ENCODE peak calls at places on chromosomes 11 and 22, in five cellular contexts. V is WTC11, L is NB4, D is K562, Z is SK-N-SH. N is an unnamed sample.

GRCh38 chr11:67983916-67984315 is 20.0 kb downstream of the UNC93B1 start:
- DNase-seq in Z (peak), V (no peak), D (no peak), L (no peak), N (no peak)

GRCh38 chr22:23237841-23238240 is 57.5 kb downstream of the BCR start:
- DNase-seq in V (no peak), D (peak), Z (no peak), L (no peak), N (no peak)

GRCh38 chr22:19719055-19719482 is 4.3 kb upstream of the GP1BB start:
- DNase-seq in Z (no peak), L (peak), V (no peak), D (peak), N (no peak)

GRCh38 chr11:1992111-1992510 is 5.5 kb downstream of the H19 start:
- DNase-seq in L (no peak), D (no peak), Z (no peak), V (no peak), N (no peak)

GRCh38 chr11:10606536-10607208 is 38.2 kb upstream of the LYVE1 start:
- DNase-seq in D (no peak), Z (no peak), L (peak), V (no peak), N (peak)

GRCh38 chr22:50079689-50080465 is 5.3 kb downstream of the MLC1 start:
- DNase-seq in Z (peak), L (no peak), V (no peak), D (no peak), N (no peak)

GRCh38 chr22:24424001-24424900 is 3.1 kb upstream of the ADORA2A start:
- DNase-seq in V (peak), L (peak), D (peak), Z (no peak), N (no peak)

GRCh38 chr11:17263803-17264202 is 12.7 kb upstream of the NUCB2 start:
- DNase-seq in D (no peak), V (no peak), L (peak), Z (no peak), N (no peak)

GRCh38 chr11:122673706-122674105 is 18.2 kb downstream of the UBASH3B start:
- DNase-seq in D (no peak), Z (no peak), L (no peak), V (no peak), N (peak)

GRCh38 chr11:8671651-8672062 is 10.8 kb downstream of the TRIM66 start:
- DNase-seq in L (no peak), V (no peak), D (no peak), Z (no peak), N (no peak)

GRCh38 chr22:29787371-29787980 is 20.3 kb downstream of the UQCR10 start:
- DNase-seq in V (no peak), D (no peak), Z (no peak), L (no peak), N (no peak)

GRCh38 chr11:95592455-95592854 is 197.1 kb downstream of the FAM76B start:
- DNase-seq in L (no peak), D (no peak), V (peak), Z (no peak), N (no peak)

GRCh38 chr11:47378011-47378835 is at the start of gene SPI1:
- DNase-seq in D (peak), Z (peak), L (peak), V (no peak), N (no peak)

GRCh38 chr11:23181022-23181807 is 320.9 kb upstream of the CCDC179 start:
- DNase-seq in V (no peak), Z (no peak), D (no peak), L (peak), N (no peak)

GRCh38 chr11:3000032-3000961 is 8.2 kb upstream of the NAP1L4 start:
- DNase-seq in Z (peak), L (no peak), V (no peak), D (no peak), N (peak)

GRCh38 chr22:33923660-33924246 is 3.5 kb upstream of the LARGE1 start:
- DNase-seq in D (peak), Z (peak), L (peak), V (peak), N (peak)

GRCh38 chr22:37639771-37640590 is 512 bp downstream of the SH3BP1 start:
- DNase-seq in Z (peak), L (peak), V (peak), D (peak), N (no peak)

GRCh38 chr22:19871845-19872778 is 17.4 kb upstream of the GNB1L start:
- DNase-seq in Z (no peak), V (no peak), L (no peak), D (no peak), N (no peak)

GRCh38 chr11:108346451-108346850 is 120.9 kb downstream of the C11orf65 start:
- DNase-seq in V (no peak), Z (no peak), D (no peak), L (no peak), N (no peak)

GRCh38 chr11:94417386-94417987 is 16.3 kb upstream of the GPR83 start:
- DNase-seq in D (no peak), Z (peak), V (no peak), L (peak), N (peak)

GRCh38 chr11:128580612-128581011 is 6.7 kb downstream of the ETS1 start:
- DNase-seq in V (no peak), L (peak), D (no peak), Z (no peak), N (peak)

GRCh38 chr11:66467756-66468155 is 1.1 kb downstream of the PELI3 start:
- DNase-seq in L (peak), V (no peak), D (no peak), Z (peak), N (no peak)

GRCh38 chr11:118998822-118999221 is 884 bp downstream of the CENATAC start:
- DNase-seq in L (no peak), D (peak), Z (no peak), V (no peak), N (peak)

GRCh38 chr11:112318193-112318592 is 57.5 kb upstream of the PLET1 start:
- DNase-seq in L (no peak), D (no peak), V (no peak), Z (no peak), N (peak)

GRCh38 chr11:201936-202335 is 5.3 kb downstream of the BET1L start:
- DNase-seq in V (peak), L (peak), D (no peak), Z (no peak), N (no peak)

GRCh38 chr22:43948836-43949235 is 6.4 kb upstream of the SAMM50 start:
- DNase-seq in L (no peak), D (no peak), Z (no peak), V (no peak), N (no peak)

GRCh38 chr11:134662629-134663360 is 250.8 kb upstream of the B3GAT1 start:
- DNase-seq in Z (no peak), V (no peak), L (no peak), D (no peak), N (no peak)

GRCh38 chr22:24189249-24190158 is 8.2 kb downstream of the SUSD2 start:
- DNase-seq in D (peak), V (peak), Z (peak), L (peak), N (peak)

GRCh38 chr22:49621601-49622210 is 206.0 kb downstream of the BRD1 start:
- DNase-seq in V (peak), D (no peak), Z (no peak), L (no peak), N (no peak)

GRCh38 chr11:13010737-13011342 is 1.7 kb downstream of the RASSF10 start:
- DNase-seq in D (no peak), V (peak), Z (peak), L (no peak), N (peak)

GRCh38 chr22:33038131-33038772 is 19.9 kb downstream of the SYN3 start:
- DNase-seq in V (no peak), D (no peak), L (peak), Z (peak), N (no peak)

GRCh38 chr11:14253437-14253836 is 105.5 kb downstream of the RRAS2 start:
- DNase-seq in L (no peak), V (no peak), Z (no peak), D (no peak), N (no peak)
- TF ChIP-seq MAX in L (no peak), V (no peak), Z (no peak), D (no peak), N (no peak)

GRCh38 chr22:40955516-40955915 is 4.3 kb downstream of the RBX1 start:
- DNase-seq in D (no peak), V (no peak), L (peak), Z (no peak), N (no peak)
- TF ChIP-seq MAX in D (no peak), V (no peak), L (no peak), Z (no peak), N (no peak)

DNA sequence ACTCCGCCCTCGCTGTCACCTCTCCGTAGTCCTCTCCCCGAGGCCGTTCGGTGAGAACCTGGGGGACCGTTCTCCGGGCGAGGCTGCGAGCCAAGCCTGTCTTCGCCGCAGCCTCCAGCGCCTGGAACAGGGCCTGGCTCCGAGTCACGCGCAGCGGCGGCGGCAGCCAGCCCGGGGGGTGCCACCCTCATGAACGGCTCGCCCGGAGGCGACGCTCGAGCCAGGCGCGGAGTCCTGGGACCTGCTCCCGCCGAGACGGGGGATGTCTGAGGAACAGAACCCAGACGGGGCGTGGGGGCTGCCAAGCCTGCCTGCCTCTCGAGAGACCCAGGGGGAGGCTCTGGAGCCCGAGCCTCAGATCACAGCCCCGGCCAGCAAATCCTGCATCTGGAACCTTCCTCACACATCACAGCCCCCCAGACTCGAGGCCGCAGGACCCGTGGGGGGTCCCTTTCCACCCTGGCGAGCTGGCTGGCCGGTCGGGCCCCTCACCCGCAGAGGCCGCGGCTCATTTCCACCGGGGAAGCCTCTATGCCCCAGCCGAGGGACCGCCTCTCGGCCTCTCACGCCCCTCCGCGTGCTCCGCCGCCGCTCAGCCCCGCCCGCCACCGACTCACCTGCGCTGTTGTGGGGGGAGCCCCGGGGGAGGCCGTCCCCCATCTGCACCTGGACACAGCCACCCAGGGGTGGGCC is 4.1 kb downstream of the SHISA8 start:
- DNase-seq in D (no peak), Z (peak), L (no peak), V (no peak), N (no peak)
- TF ChIP-seq MAX in D (no peak), Z (no peak), L (no peak), V (no peak), N (no peak)

DNA sequence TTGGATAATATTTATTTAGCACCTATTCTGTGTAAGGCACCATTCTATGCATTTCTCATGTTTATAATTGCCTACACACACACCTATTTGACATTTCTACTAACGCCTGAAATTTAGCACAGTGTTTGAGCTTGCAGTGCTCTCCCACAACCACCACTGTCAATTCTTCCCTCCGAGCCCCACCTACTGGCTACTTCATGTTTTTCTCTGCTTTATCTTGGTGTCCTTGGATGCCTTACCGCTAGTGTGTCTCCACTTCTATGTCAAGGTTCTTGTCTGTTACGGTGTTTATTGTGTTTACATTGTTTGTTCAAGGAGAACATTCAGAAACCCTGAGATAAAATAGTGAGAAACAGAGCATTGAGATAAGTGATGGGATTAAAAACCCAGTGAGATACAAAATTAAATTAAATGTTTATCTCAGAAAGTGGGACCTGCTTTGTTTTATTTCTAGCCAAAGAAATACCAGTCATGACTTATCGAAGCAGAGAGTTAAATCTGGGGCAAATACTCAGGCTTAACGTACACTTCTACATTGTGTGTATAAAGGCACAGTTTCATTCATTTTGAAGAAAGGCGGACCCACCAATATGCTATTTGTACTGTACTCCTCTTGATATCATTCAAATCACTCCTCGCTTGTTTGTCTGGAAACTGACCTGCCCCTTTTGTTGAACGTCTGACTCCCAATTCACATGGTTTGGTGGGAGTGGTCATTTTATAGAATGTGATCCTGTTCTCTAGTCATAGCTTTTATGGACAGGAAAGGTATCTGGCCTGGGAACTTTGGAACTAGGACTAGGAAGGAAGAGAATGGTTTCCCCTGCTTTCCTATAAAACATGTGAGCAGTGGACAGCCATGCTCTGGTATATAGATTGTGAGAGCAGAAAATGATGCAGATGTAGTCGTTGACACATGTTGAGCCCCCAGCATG is 39.2 kb upstream of the SLC36A4 start:
- DNase-seq in V (no peak), Z (peak), L (peak), D (peak), N (peak)
- TF ChIP-seq MAX in V (no peak), Z (no peak), L (peak), D (no peak), N (no peak)